ENCODE peak calls at places on chromosomes 12 and 14, in eight cellular contexts. One of them, this sample, is unnamed. For H3K9me3, the result is how much of the 10 kb centered on the place peaks cover.

GRCh38 chr12:82972624-82973023 is 285.9 kb downstream of the TMTC2 start:
- DNase-seq in OCI-LY7: no peak
- DNase-seq in AG04450: no peak
- DNase-seq in ovary: no peak
- DNase-seq in Peyer's patch: no peak
- DNase-seq in A549: no peak
- DNase-seq in breast epithelium: no peak
- DNase-seq in IMR-90: no peak
- DNase-seq in this sample: no peak

GRCh38 chr14:96445844-96446710 is 54.1 kb downstream of the AK7 start:
- DNase-seq in breast epithelium: no peak
- DNase-seq in IMR-90: no peak
- DNase-seq in AG04450: no peak
- DNase-seq in OCI-LY7: no peak
- DNase-seq in Peyer's patch: no peak
- DNase-seq in A549: no peak
- DNase-seq in ovary: no peak
- DNase-seq in this sample: no peak

GRCh38 chr12:54065677-54066076 is 12.0 kb downstream of the HOXC4 start:
- DNase-seq in IMR-90: no peak
- DNase-seq in AG04450: no peak
- DNase-seq in OCI-LY7: no peak
- DNase-seq in ovary: no peak
- DNase-seq in Peyer's patch: no peak
- DNase-seq in A549: no peak
- DNase-seq in breast epithelium: no peak
- DNase-seq in this sample: no peak

GRCh38 chr12:127548123-127548553 is 718.8 kb upstream of the TMEM132C start:
- DNase-seq in Peyer's patch: no peak
- DNase-seq in OCI-LY7: no peak
- DNase-seq in AG04450: no peak
- DNase-seq in ovary: no peak
- DNase-seq in IMR-90: peak
- DNase-seq in A549: no peak
- DNase-seq in breast epithelium: no peak
- DNase-seq in this sample: no peak

GRCh38 chr12:89181271-89181920 is 170.9 kb downstream of the DUSP6 start:
- DNase-seq in Peyer's patch: no peak
- DNase-seq in AG04450: peak
- DNase-seq in OCI-LY7: no peak
- DNase-seq in IMR-90: peak
- DNase-seq in breast epithelium: no peak
- DNase-seq in ovary: no peak
- DNase-seq in A549: peak
- DNase-seq in this sample: no peak

GRCh38 chr14:94893411-94894160 is 123.7 kb upstream of the GSC start:
- DNase-seq in AG04450: no peak
- DNase-seq in ovary: no peak
- DNase-seq in IMR-90: no peak
- DNase-seq in A549: no peak
- DNase-seq in OCI-LY7: no peak
- DNase-seq in Peyer's patch: no peak
- DNase-seq in breast epithelium: no peak
- DNase-seq in this sample: no peak

GRCh38 chr14:31945074-31945613 is 132.0 kb upstream of the ARHGAP5 start:
- DNase-seq in A549: no peak
- DNase-seq in breast epithelium: no peak
- DNase-seq in AG04450: no peak
- DNase-seq in IMR-90: no peak
- DNase-seq in Peyer's patch: peak
- DNase-seq in OCI-LY7: peak
- DNase-seq in ovary: no peak
- DNase-seq in this sample: no peak

GRCh38 chr14:60220084-60220483 is 28.9 kb upstream of the PPM1A start:
- DNase-seq in AG04450: no peak
- DNase-seq in breast epithelium: no peak
- DNase-seq in A549: no peak
- DNase-seq in OCI-LY7: no peak
- DNase-seq in Peyer's patch: no peak
- DNase-seq in ovary: no peak
- DNase-seq in IMR-90: no peak
- DNase-seq in this sample: no peak

GRCh38 chr14:67602995-67603545 is 3.0 kb upstream of the PIGH start:
- DNase-seq in ovary: no peak
- DNase-seq in AG04450: no peak
- DNase-seq in A549: no peak
- DNase-seq in OCI-LY7: peak
- DNase-seq in IMR-90: no peak
- DNase-seq in breast epithelium: no peak
- DNase-seq in Peyer's patch: peak
- DNase-seq in this sample: no peak

GRCh38 chr14:51738754-51739153 is 87.0 kb downstream of the FRMD6 start:
- DNase-seq in Peyer's patch: no peak
- DNase-seq in ovary: no peak
- DNase-seq in A549: peak
- DNase-seq in AG04450: no peak
- DNase-seq in breast epithelium: no peak
- DNase-seq in OCI-LY7: no peak
- DNase-seq in IMR-90: no peak
- DNase-seq in this sample: no peak

GRCh38 chr12:120254809-120255208 is 10.7 kb downstream of the PXN start:
- DNase-seq in IMR-90: no peak
- DNase-seq in breast epithelium: no peak
- DNase-seq in Peyer's patch: no peak
- DNase-seq in OCI-LY7: no peak
- DNase-seq in A549: no peak
- DNase-seq in AG04450: no peak
- DNase-seq in ovary: no peak
- DNase-seq in this sample: no peak
- TF ChIP-seq CTCF in IMR-90: no peak
- TF ChIP-seq CTCF in breast epithelium: no peak
- TF ChIP-seq CTCF in Peyer's patch: no peak
- TF ChIP-seq CTCF in OCI-LY7: peak
- TF ChIP-seq CTCF in A549: no peak
- TF ChIP-seq CTCF in AG04450: no peak
- TF ChIP-seq CTCF in ovary: no peak
- TF ChIP-seq CTCF in this sample: no peak

GRCh38 chr12:49960474-49961110 is 1.1 kb upstream of the AQP5 start:
- DNase-seq in A549: no peak
- DNase-seq in breast epithelium: no peak
- DNase-seq in ovary: no peak
- DNase-seq in OCI-LY7: no peak
- DNase-seq in Peyer's patch: no peak
- DNase-seq in AG04450: no peak
- DNase-seq in IMR-90: no peak
- DNase-seq in this sample: no peak
- H3K4me3 ChIP-seq in A549: no peak
- H3K4me3 ChIP-seq in breast epithelium: peak
- H3K4me3 ChIP-seq in ovary: no peak
- H3K4me3 ChIP-seq in OCI-LY7: no peak
- H3K4me3 ChIP-seq in Peyer's patch: no peak
- H3K4me3 ChIP-seq in AG04450: no peak
- H3K4me3 ChIP-seq in IMR-90: no peak
- H3K4me3 ChIP-seq in this sample: no peak

DNA sequence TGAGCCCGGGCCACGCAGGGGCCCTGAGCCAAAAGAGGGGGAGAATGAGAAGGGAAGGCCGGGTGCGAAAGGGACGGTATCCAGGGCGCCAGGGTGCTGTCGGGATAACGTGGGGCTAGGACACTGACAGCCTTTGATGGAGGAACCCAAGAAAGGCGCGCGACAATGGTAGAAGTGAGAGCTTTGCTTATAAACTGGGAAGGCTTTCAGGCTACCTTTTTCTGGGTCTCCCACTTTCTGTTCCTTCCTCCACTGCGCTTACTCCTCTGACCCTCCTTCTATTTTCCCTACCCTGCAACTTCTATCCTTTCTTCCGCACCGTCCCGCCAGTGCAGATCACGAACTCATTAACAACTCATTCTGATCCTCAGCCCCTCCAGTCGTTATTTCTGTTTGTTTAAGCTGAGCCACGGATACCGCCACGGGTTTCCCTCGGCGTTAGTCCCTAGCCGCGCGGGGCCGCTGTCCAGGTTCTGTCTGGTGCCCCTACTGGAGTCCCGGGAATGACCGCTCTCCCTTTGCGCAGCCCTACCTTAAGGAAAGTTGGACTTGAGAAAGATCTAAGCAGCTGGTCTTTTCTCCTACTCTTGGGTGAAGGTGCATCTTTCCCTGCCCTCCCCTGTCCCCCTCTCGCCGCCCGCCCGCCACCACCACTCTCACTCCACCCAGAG is 3.0 kb downstream of the SSTR1 start:
- DNase-seq in AG04450: no peak
- DNase-seq in A549: no peak
- DNase-seq in breast epithelium: no peak
- DNase-seq in Peyer's patch: no peak
- DNase-seq in OCI-LY7: no peak
- DNase-seq in IMR-90: peak
- DNase-seq in ovary: no peak
- DNase-seq in this sample: no peak
- H3K9me3 ChIP-seq in AG04450: under half
- H3K9me3 ChIP-seq in A549: under half
- H3K9me3 ChIP-seq in breast epithelium: under half
- H3K9me3 ChIP-seq in Peyer's patch: under half
- H3K9me3 ChIP-seq in OCI-LY7: under half
- H3K9me3 ChIP-seq in IMR-90: under half
- H3K9me3 ChIP-seq in ovary: under half
- H3K9me3 ChIP-seq in this sample: under half

GRCh38 chr14:54503476-54503875 is 6.2 kb upstream of the CGRRF1 start:
- DNase-seq in IMR-90: peak
- DNase-seq in AG04450: no peak
- DNase-seq in OCI-LY7: peak
- DNase-seq in A549: no peak
- DNase-seq in breast epithelium: no peak
- DNase-seq in ovary: no peak
- DNase-seq in Peyer's patch: no peak
- DNase-seq in this sample: no peak
- TF ChIP-seq CTCF in IMR-90: peak
- TF ChIP-seq CTCF in AG04450: peak
- TF ChIP-seq CTCF in OCI-LY7: peak
- TF ChIP-seq CTCF in A549: peak
- TF ChIP-seq CTCF in breast epithelium: no peak
- TF ChIP-seq CTCF in ovary: no peak
- TF ChIP-seq CTCF in Peyer's patch: no peak
- TF ChIP-seq CTCF in this sample: no peak

GRCh38 chr12:57724936-57725740 is 13.4 kb downstream of the AGAP2 start:
- DNase-seq in breast epithelium: peak
- DNase-seq in A549: no peak
- DNase-seq in AG04450: no peak
- DNase-seq in IMR-90: no peak
- DNase-seq in ovary: no peak
- DNase-seq in OCI-LY7: peak
- DNase-seq in Peyer's patch: no peak
- DNase-seq in this sample: no peak

GRCh38 chr12:57727758-57728395 is 10.7 kb downstream of the AGAP2 start:
- DNase-seq in A549: no peak
- DNase-seq in breast epithelium: peak
- DNase-seq in Peyer's patch: no peak
- DNase-seq in IMR-90: no peak
- DNase-seq in AG04450: no peak
- DNase-seq in ovary: no peak
- DNase-seq in OCI-LY7: no peak
- DNase-seq in this sample: no peak

GRCh38 chr12:57725851-57726150 is 12.7 kb downstream of the AGAP2 start:
- DNase-seq in Peyer's patch: no peak
- DNase-seq in A549: peak
- DNase-seq in AG04450: no peak
- DNase-seq in OCI-LY7: no peak
- DNase-seq in ovary: no peak
- DNase-seq in breast epithelium: no peak
- DNase-seq in IMR-90: no peak
- DNase-seq in this sample: no peak

GRCh38 chr12:57726884-57727757 is 11.4 kb downstream of the AGAP2 start:
- DNase-seq in AG04450: no peak
- DNase-seq in Peyer's patch: no peak
- DNase-seq in IMR-90: no peak
- DNase-seq in ovary: peak
- DNase-seq in A549: no peak
- DNase-seq in OCI-LY7: no peak
- DNase-seq in breast epithelium: peak
- DNase-seq in this sample: peak

DNA sequence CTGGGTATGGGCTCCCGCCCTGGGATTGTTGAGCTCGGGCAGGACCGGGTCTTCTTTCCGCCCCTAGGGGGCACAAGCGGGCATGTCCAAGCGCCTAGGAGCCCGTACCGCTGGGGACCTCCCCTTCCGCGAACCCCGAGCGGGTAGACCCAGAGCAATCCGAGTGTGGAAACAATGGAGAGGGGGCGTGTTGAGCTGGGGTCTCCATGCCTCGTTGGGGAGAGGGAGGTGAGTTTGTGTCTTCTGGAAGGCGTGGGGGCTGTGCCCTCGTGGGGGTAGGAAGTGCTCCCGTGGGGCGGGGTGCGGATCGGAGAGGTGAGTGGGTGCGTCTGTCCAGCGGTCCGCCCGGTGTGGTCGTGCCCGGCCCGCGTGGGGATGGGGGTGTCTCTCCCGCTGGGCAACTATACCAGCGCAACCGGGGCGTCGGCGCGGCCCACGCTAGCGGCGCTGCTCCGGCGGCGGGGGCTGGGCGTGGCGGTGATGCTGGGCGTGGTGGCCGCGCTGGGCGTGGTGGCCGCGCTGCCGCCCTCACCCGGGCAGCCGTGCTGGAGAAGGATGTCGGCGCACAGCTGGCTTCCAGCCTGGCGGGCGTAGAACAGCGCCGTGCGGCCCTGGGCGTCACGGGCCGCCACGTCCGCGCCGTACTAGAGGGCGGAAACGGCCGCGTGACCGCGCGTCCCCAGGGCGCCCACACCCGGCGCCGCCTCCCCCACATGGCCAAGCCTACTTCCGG is 12.2 kb downstream of the AGAP2 start:
- DNase-seq in ovary: peak
- DNase-seq in AG04450: peak
- DNase-seq in Peyer's patch: peak
- DNase-seq in A549: peak
- DNase-seq in OCI-LY7: no peak
- DNase-seq in IMR-90: peak
- DNase-seq in breast epithelium: peak
- DNase-seq in this sample: peak
- H3K4me3 ChIP-seq in ovary: peak
- H3K4me3 ChIP-seq in AG04450: peak
- H3K4me3 ChIP-seq in Peyer's patch: peak
- H3K4me3 ChIP-seq in A549: peak
- H3K4me3 ChIP-seq in OCI-LY7: no peak
- H3K4me3 ChIP-seq in IMR-90: peak
- H3K4me3 ChIP-seq in breast epithelium: peak
- H3K4me3 ChIP-seq in this sample: peak